ENCODE peak calls at places on chromosomes 6 and 20, in ten cellular contexts. I is fibroblast of lung, V is GM12878, E is astrocyte, B is hepatocyte, D is SK-N-SH, Q is PC-9, Y is IMR-90, X is HepG2, S is HCT116. Z is an unnamed sample. For H4K20me1, the result is how much of the 10 kb centered on the place peaks cover.

GRCh38 chr20:32534661-32535240 is 50.4 kb downstream of the NOL4L start:
- DNase-seq in V (no peak), B (no peak), I (no peak), E (no peak), D (no peak), Y (no peak), Q (no peak), X (no peak), S (no peak), Z (peak)

GRCh38 chr20:24817351-24817750 is 131.7 kb upstream of the CST7 start:
- DNase-seq in X (no peak), I (no peak), D (no peak), S (no peak), E (no peak), B (no peak), V (no peak), Y (no peak), Q (no peak), Z (no peak)

GRCh38 chr20:57683876-57684275 is 25.9 kb downstream of the PMEPA1 start:
- DNase-seq in S (no peak), Q (no peak), D (no peak), V (no peak), E (no peak), X (no peak), Y (no peak), B (no peak), I (no peak), Z (no peak)

GRCh38 chr20:8361008-8361652 is 229.1 kb downstream of the PLCB1 start:
- DNase-seq in B (no peak), Q (no peak), Y (peak), S (no peak), D (no peak), V (peak), X (no peak), E (peak), I (peak), Z (peak)

GRCh38 chr6:164105705-164106104 is 691.2 kb downstream of the QKI start:
- DNase-seq in E (no peak), S (no peak), Y (no peak), D (no peak), Q (no peak), V (no peak), X (no peak), I (no peak), B (no peak), Z (no peak)

GRCh38 chr6:43608310-43608763 is 20.7 kb downstream of the GTPBP2 start:
- DNase-seq in S (peak), X (peak), Q (peak), D (peak), V (peak), Y (peak), I (peak), B (peak), E (peak), Z (peak)

GRCh38 chr6:22558288-22558882 is 11.0 kb upstream of the HDGFL1 start:
- DNase-seq in B (peak), I (no peak), V (no peak), E (no peak), S (no peak), D (peak), Y (peak), Q (no peak), X (no peak), Z (no peak)

GRCh38 chr6:79946773-79947190 is 571 bp downstream of the ELOVL4 start:
- DNase-seq in Q (no peak), D (no peak), B (peak), X (no peak), V (no peak), S (no peak), Y (peak), I (peak), E (peak), Z (no peak)

GRCh38 chr6:98980814-98981213 is 33.1 kb upstream of the FBXL4 start:
- DNase-seq in E (no peak), I (no peak), B (no peak), X (no peak), Q (no peak), V (no peak), Y (no peak), S (no peak), D (no peak), Z (peak)

GRCh38 chr6:63814459-63814858 is 178.9 kb downstream of the PHF3 start:
- DNase-seq in B (no peak), D (no peak), S (no peak), E (no peak), Q (no peak), V (no peak), Y (no peak), X (no peak), I (no peak), Z (no peak)

GRCh38 chr6:118771253-118771652 is 119.9 kb upstream of the CEP85L start:
- DNase-seq in Y (no peak), E (no peak), B (no peak), Q (no peak), I (no peak), D (no peak), S (no peak), X (no peak), V (no peak), Z (no peak)

GRCh38 chr6:30981942-30982772 is 1.4 kb upstream of the MUC21 start:
- DNase-seq in X (peak), V (no peak), I (peak), Y (peak), S (no peak), Q (peak), E (peak), B (peak), D (no peak), Z (no peak)

GRCh38 chr20:42186337-42186736 is 568.2 kb upstream of the CHD6 start:
- DNase-seq in I (no peak), B (no peak), V (no peak), S (no peak), Y (no peak), Q (no peak), X (no peak), E (no peak), D (no peak), Z (no peak)

GRCh38 chr20:57851786-57852185 is 142.0 kb upstream of the PMEPA1 start:
- DNase-seq in B (no peak), S (no peak), Q (no peak), V (no peak), E (peak), Y (no peak), I (no peak), D (no peak), X (no peak), Z (no peak)

GRCh38 chr6:42278131-42278853 is 60.6 kb upstream of the MRPS10 start:
- DNase-seq in E (no peak), I (no peak), D (no peak), V (no peak), Y (no peak), Q (no peak), S (no peak), B (no peak), X (no peak), Z (no peak)

GRCh38 chr20:49823152-49823847 is 10.7 kb downstream of the SLC9A8 start:
- DNase-seq in B (no peak), V (peak), S (no peak), I (no peak), E (no peak), X (no peak), Q (no peak), Y (no peak), D (no peak), Z (peak)

GRCh38 chr20:59647271-59647670 is 42.9 kb downstream of the PHACTR3 start:
- DNase-seq in I (no peak), S (no peak), Q (no peak), E (no peak), X (no peak), B (no peak), V (no peak), D (no peak), Y (no peak), Z (no peak)

GRCh38 chr6:22062807-22063408 is 233.9 kb downstream of the PRL start:
- DNase-seq in Q (no peak), B (no peak), D (no peak), V (peak), X (no peak), Y (no peak), S (no peak), I (no peak), E (no peak), Z (no peak)

GRCh38 chr6:16585805-16586204 is 175.5 kb downstream of the ATXN1 start:
- DNase-seq in V (no peak), Y (no peak), D (no peak), S (no peak), Q (no peak), E (no peak), I (peak), B (no peak), X (no peak), Z (no peak)

GRCh38 chr6:21496749-21497148 is 96.8 kb upstream of the SOX4 start:
- DNase-seq in X (no peak), S (no peak), Q (no peak), B (no peak), D (peak), V (no peak), E (no peak), Y (no peak), I (peak), Z (no peak)

GRCh38 chr6:142542704-142543233 is 241.0 kb downstream of the ADGRG6 start:
- DNase-seq in X (no peak), V (no peak), D (no peak), E (peak), S (peak), Y (peak), B (peak), Q (peak), I (peak), Z (no peak)

GRCh38 chr6:6024220-6024619 is 17.5 kb upstream of the NRN1 start:
- DNase-seq in B (no peak), I (no peak), D (no peak), Y (no peak), E (no peak), X (no peak), Q (no peak), V (no peak), S (no peak), Z (no peak)

GRCh38 chr6:36852481-36853147 is 13.4 kb upstream of the CPNE5 start:
- DNase-seq in V (no peak), Q (no peak), Y (peak), I (peak), B (peak), S (no peak), E (peak), D (no peak), X (peak), Z (no peak)

GRCh38 chr6:1325471-1326309 is 13.8 kb downstream of the FOXQ1 start:
- DNase-seq in V (no peak), E (peak), B (peak), X (peak), I (peak), Y (peak), Q (peak), D (no peak), S (peak), Z (no peak)

GRCh38 chr20:59047938-59048680 is 5.5 kb upstream of the PRELID3B start:
- DNase-seq in V (no peak), D (no peak), E (peak), Q (no peak), X (peak), Y (peak), B (peak), I (peak), S (no peak), Z (no peak)

GRCh38 chr20:63448050-63448449 is 24.4 kb downstream of the KCNQ2 start:
- DNase-seq in V (no peak), X (no peak), Q (no peak), E (no peak), I (no peak), B (peak), S (no peak), D (no peak), Y (no peak), Z (no peak)
- H4K20me1 ChIP-seq in V (under half), X (under half), Q (under half), E (under half), I (under half), B (under half), S (under half), D (under half), Y (under half), Z (under half)

GRCh38 chr6:110877154-110877564 is 2.6 kb downstream of the AMD1 start:
- DNase-seq in S (no peak), E (no peak), Q (no peak), D (no peak), Y (peak), I (no peak), X (peak), V (no peak), B (no peak), Z (no peak)
- H4K20me1 ChIP-seq in S (half or more), E (half or more), Q (half or more), D (half or more), Y (half or more), I (under half), X (half or more), V (under half), B (half or more), Z (half or more)

DNA sequence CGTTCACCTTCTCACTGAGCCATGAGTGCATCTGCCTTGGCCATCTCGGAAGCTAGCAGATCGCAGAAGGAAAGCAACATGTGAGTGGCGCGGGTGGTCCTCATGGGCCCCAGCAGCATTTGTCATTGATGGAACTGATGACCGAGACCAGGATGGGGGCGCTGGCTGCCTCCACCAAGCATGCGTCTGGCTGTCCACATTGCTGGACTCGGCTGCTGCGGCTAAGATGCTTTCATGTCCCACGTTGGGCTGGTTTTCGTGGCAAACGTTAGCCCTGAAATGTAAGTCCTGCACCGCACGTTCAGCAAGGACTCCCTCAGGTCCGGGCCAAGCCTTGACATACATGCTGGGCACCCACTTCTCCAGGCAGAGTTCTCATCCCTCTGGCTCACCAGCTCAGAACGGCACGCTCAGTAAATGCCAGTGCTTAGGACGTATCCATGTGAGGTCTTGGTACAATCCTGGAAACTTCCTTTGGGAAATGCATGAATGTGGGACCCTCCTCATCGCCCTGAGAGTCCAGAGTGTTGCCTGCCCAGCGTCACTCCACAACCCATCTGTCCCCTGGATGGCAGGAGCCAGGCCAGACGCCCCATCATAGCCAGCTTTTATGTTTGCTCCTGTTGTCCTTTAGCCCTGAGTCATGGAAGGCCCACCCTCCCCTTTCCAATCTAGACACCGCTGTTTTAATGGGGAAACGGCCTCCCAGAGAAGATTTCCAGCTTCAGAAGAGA is 8.4 kb downstream of the SLCO4A1 start:
- DNase-seq in D (no peak), V (no peak), I (no peak), Q (no peak), E (no peak), X (no peak), S (no peak), B (no peak), Y (no peak), Z (no peak)
- H4K20me1 ChIP-seq in D (under half), V (under half), I (under half), Q (half or more), E (under half), X (under half), S (under half), B (under half), Y (under half), Z (under half)

DNA sequence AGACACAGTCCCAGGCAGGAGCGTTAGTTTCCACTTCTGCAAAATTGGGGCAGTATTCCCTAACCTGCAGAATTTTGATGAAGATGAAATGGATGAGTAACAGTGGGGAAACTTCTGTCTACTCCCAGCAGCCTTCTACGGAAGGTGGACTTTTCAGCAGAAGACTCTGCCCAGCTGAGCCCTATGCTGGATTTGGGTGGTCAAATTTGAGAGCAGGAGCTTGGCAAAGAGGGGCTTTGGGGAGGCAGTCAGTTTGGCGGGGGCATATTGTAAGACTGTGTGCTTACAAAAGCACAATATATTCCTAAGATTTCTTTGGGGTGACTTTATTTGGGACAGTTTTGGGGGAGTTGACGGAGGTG is 5.4 kb upstream of the SDCBP2 start:
- DNase-seq in Q (no peak), E (no peak), D (no peak), I (no peak), S (no peak), Y (no peak), X (no peak), V (no peak), B (no peak), Z (no peak)
- H4K20me1 ChIP-seq in Q (under half), E (half or more), D (under half), I (under half), S (under half), Y (under half), X (under half), V (under half), B (under half), Z (under half)

GRCh38 chr6:38024908-38025307 is 205.4 kb downstream of the ZFAND3 start:
- DNase-seq in I (no peak), E (no peak), Q (no peak), V (no peak), Y (peak), B (no peak), S (no peak), X (no peak), D (no peak), Z (no peak)
- H4K20me1 ChIP-seq in I (under half), E (half or more), Q (under half), V (under half), Y (under half), B (half or more), S (under half), X (under half), D (half or more), Z (under half)

DNA sequence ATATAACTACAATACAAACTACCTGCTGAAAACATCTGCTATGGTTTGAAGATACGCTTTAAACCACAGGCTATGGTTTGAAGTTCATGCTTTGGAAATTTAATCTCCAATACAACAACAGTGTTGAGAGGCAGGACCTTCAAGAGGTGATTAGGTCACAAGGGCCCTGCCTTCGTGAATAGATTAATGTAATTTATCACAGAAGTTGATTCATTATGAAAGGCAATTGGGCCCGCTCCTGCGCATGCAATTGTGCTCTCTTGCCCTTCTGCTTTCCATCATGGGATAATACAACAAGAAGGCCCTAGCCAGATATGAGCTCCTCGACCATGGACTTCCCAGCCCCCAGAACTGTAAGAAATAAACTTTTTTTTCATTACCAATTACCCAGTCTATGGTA is 21.2 kb downstream of the REPS1 start:
- DNase-seq in Y (no peak), V (no peak), Q (no peak), D (no peak), I (no peak), S (no peak), B (no peak), X (no peak), E (no peak), Z (no peak)
- H4K20me1 ChIP-seq in Y (under half), V (under half), Q (under half), D (under half), I (under half), S (under half), B (under half), X (under half), E (under half), Z (under half)

GRCh38 chr6:4816904-4817303 is 40.7 kb downstream of the CDYL start:
- DNase-seq in Q (no peak), I (no peak), S (no peak), B (no peak), X (no peak), Y (no peak), D (no peak), V (no peak), E (no peak), Z (no peak)

GRCh38 chr6:4819706-4820283 is 43.6 kb downstream of the CDYL start:
- DNase-seq in D (no peak), Y (peak), I (no peak), S (no peak), B (no peak), V (no peak), Q (no peak), X (no peak), E (peak), Z (no peak)

GRCh38 chr6:4817551-4817950 is 41.3 kb downstream of the CDYL start:
- DNase-seq in E (peak), Q (no peak), X (no peak), S (no peak), V (no peak), B (no peak), I (no peak), D (no peak), Y (peak), Z (no peak)

GRCh38 chr6:4820704-4821276 is 44.6 kb downstream of the CDYL start:
- DNase-seq in S (no peak), B (no peak), D (no peak), E (peak), V (no peak), Y (peak), I (no peak), Q (no peak), X (no peak), Z (no peak)

DNA sequence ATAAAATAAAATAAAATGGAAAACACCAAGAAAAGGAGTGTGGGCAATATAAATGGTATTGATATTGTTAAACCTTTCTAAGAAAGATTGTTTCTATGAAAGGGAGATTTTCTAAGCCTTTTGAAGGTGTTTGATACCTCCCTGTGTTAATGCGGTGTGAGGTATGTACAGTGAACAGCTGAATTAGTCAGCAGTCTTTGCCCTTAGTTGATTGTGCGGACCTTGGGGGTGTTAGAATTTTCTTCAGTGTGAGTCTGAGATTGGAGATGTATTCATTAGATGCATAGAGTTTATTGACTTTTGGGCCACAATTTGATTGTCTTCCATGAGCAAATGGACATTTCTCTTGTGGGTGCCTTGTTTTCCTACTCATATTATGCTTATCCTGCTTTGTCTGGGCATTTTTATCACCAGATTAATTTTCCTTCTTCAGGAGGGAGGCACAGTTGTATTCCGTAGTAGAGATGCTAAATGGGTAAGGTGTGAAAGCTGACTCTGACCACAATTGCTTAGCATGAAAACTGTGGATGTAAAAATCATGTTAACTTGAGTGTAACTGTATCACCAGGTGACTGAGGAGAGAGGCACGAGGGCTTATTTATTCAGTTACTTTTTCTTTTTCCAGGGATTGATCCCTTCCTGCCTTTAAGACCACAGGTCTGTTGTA is 42.2 kb downstream of the CDYL start:
- DNase-seq in B (no peak), E (no peak), S (no peak), D (no peak), I (no peak), Y (no peak), V (no peak), X (no peak), Q (no peak), Z (no peak)
- H4K20me1 ChIP-seq in B (half or more), E (half or more), S (under half), D (under half), I (under half), Y (half or more), V (under half), X (under half), Q (under half), Z (under half)

Z was measured in OCI-LY7.